ENCODE peak calls at places on chromosomes 1 and 21, in five cellular contexts. One of them, this sample, is unnamed. For H3K4me1, the result is how much of the 10 kb centered on the place peaks cover.

GRCh38 chr1:181126871-181127587 is 38.5 kb downstream of the IER5 start:
- DNase-seq in GM23248: no peak
- DNase-seq in fibroblast of lung: no peak
- DNase-seq in SJSA1: no peak
- DNase-seq in HAP-1: no peak
- DNase-seq in this sample: no peak

GRCh38 chr1:22527555-22528296 is 35.6 kb upstream of the EPHA8 start:
- DNase-seq in GM23248: peak
- DNase-seq in fibroblast of lung: no peak
- DNase-seq in SJSA1: no peak
- DNase-seq in HAP-1: no peak
- DNase-seq in this sample: no peak

GRCh38 chr1:154819628-154820590 is 50.2 kb downstream of the KCNN3 start:
- DNase-seq in GM23248: peak
- DNase-seq in fibroblast of lung: no peak
- DNase-seq in SJSA1: no peak
- DNase-seq in HAP-1: no peak
- DNase-seq in this sample: no peak

GRCh38 chr1:205370780-205371179 is 14.1 kb upstream of the KLHDC8A start:
- DNase-seq in GM23248: no peak
- DNase-seq in fibroblast of lung: no peak
- DNase-seq in SJSA1: no peak
- DNase-seq in HAP-1: no peak
- DNase-seq in this sample: no peak

GRCh38 chr1:111570781-111571181 is 48.8 kb upstream of the RAP1A start:
- DNase-seq in GM23248: peak
- DNase-seq in fibroblast of lung: peak
- DNase-seq in SJSA1: no peak
- DNase-seq in HAP-1: no peak
- DNase-seq in this sample: no peak

GRCh38 chr1:147077936-147078605 is 94.2 kb downstream of the PRKAB2 start:
- DNase-seq in GM23248: no peak
- DNase-seq in fibroblast of lung: no peak
- DNase-seq in SJSA1: no peak
- DNase-seq in HAP-1: no peak
- DNase-seq in this sample: no peak

GRCh38 chr1:64038965-64039926 is 164.2 kb upstream of the UBE2U start:
- DNase-seq in GM23248: peak
- DNase-seq in fibroblast of lung: peak
- DNase-seq in SJSA1: peak
- DNase-seq in HAP-1: peak
- DNase-seq in this sample: no peak

GRCh38 chr1:26799479-26800133 is 11.9 kb downstream of the PIGV start:
- DNase-seq in GM23248: peak
- DNase-seq in fibroblast of lung: peak
- DNase-seq in SJSA1: peak
- DNase-seq in HAP-1: no peak
- DNase-seq in this sample: no peak

GRCh38 chr21:35854281-35854680 is 206.0 kb downstream of the SETD4 start:
- DNase-seq in GM23248: no peak
- DNase-seq in fibroblast of lung: no peak
- DNase-seq in SJSA1: no peak
- DNase-seq in HAP-1: no peak
- DNase-seq in this sample: no peak

GRCh38 chr1:224317383-224318045 is 12.5 kb downstream of the NVL start:
- DNase-seq in GM23248: no peak
- DNase-seq in fibroblast of lung: no peak
- DNase-seq in SJSA1: no peak
- DNase-seq in HAP-1: peak
- DNase-seq in this sample: no peak

GRCh38 chr21:35565204-35565611 is 495.1 kb downstream of the SETD4 start:
- DNase-seq in GM23248: peak
- DNase-seq in fibroblast of lung: peak
- DNase-seq in SJSA1: peak
- DNase-seq in HAP-1: no peak
- DNase-seq in this sample: no peak

GRCh38 chr1:114833421-114833820 is 21.2 kb upstream of the SYCP1 start:
- DNase-seq in GM23248: peak
- DNase-seq in fibroblast of lung: peak
- DNase-seq in SJSA1: no peak
- DNase-seq in HAP-1: no peak
- DNase-seq in this sample: no peak

DNA sequence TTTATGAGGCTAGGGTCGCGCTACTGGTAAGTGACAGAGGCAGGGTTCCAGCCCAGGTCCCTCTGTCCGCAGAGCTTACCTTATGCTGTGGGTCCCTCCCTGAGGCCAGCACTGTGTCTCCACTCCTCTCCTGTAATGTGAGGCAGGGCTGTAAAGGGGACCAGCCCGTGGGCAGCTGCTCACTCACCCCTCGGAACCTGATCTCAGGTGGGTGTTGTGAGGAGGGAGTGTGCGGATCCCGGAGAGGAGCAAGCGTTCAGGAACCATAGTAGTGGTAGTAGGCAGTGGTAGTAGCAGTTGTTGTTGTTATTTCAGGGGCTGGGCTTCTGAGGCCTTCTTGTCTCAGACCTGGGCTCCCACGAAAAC is 1.7 kb downstream of the ZC3H12A start:
- DNase-seq in GM23248: no peak
- DNase-seq in fibroblast of lung: no peak
- DNase-seq in SJSA1: no peak
- DNase-seq in HAP-1: no peak
- DNase-seq in this sample: no peak
- H3K4me1 ChIP-seq in GM23248: half or more
- H3K4me1 ChIP-seq in fibroblast of lung: half or more
- H3K4me1 ChIP-seq in SJSA1: half or more
- H3K4me1 ChIP-seq in HAP-1: under half
- H3K4me1 ChIP-seq in this sample: half or more

DNA sequence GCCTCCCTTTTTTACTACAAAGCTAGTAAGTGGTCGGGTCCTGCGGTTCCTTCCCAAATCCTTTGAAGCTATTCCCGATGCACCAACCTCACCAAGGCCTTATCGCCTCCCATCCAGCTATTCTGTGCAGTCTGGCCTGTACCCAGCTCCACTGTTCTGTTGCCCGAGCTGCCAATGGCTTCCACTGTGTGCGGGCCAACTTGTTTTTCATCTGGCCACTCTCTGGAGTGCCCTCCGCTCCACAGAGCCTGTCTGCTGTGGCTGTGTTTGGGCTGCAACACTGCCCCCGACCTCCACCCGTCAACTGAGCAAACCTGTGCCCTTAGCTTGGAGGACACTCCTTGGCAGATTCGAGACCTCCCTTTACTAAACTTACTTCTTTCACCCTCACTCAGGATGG is 125.0 kb downstream of the KIAA0319L start:
- DNase-seq in GM23248: no peak
- DNase-seq in fibroblast of lung: no peak
- DNase-seq in SJSA1: no peak
- DNase-seq in HAP-1: no peak
- DNase-seq in this sample: no peak
- H3K4me1 ChIP-seq in GM23248: under half
- H3K4me1 ChIP-seq in fibroblast of lung: under half
- H3K4me1 ChIP-seq in SJSA1: under half
- H3K4me1 ChIP-seq in HAP-1: under half
- H3K4me1 ChIP-seq in this sample: under half

DNA sequence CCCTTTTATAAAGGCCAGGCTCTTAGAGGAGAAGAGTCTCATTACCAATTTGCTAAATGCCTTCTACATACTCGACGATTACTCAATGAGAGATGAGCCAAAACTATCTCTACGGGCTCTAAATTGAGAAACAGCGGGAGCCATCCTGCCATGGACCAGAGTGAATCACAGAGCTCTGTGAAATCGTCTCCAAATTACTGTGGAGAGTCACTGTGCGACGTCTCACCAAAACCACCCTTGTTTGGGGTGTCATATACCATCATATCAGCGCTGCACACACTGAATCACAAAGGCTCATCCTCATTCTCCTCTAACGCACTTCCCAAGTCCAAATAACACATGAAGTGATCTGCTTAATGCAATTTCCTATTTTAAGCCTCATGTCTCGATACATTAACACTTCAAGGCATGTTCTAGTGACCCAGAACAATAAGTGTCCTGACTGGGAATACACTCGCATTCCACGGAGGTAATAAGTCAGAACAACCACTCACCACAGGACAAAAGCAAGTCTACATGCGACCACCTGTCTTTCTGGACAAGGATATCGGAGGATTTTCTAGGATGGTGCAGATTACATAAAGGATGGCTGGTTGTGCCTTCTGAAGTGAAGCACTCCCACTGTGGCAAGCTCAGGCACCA is 44.4 kb downstream of the NID1 start:
- DNase-seq in GM23248: peak
- DNase-seq in fibroblast of lung: no peak
- DNase-seq in SJSA1: no peak
- DNase-seq in HAP-1: no peak
- DNase-seq in this sample: no peak
- H3K4me1 ChIP-seq in GM23248: half or more
- H3K4me1 ChIP-seq in fibroblast of lung: under half
- H3K4me1 ChIP-seq in SJSA1: under half
- H3K4me1 ChIP-seq in HAP-1: under half
- H3K4me1 ChIP-seq in this sample: under half

GRCh38 chr1:92934395-92935378 is 26.6 kb downstream of the DIPK1A start:
- DNase-seq in GM23248: peak
- DNase-seq in fibroblast of lung: peak
- DNase-seq in SJSA1: peak
- DNase-seq in HAP-1: peak
- DNase-seq in this sample: no peak

GRCh38 chr1:92929461-92929860 is 31.8 kb downstream of the DIPK1A start:
- DNase-seq in GM23248: peak
- DNase-seq in fibroblast of lung: no peak
- DNase-seq in SJSA1: no peak
- DNase-seq in HAP-1: no peak
- DNase-seq in this sample: no peak

GRCh38 chr1:92936865-92937264 is 24.4 kb downstream of the DIPK1A start:
- DNase-seq in GM23248: no peak
- DNase-seq in fibroblast of lung: no peak
- DNase-seq in SJSA1: no peak
- DNase-seq in HAP-1: peak
- DNase-seq in this sample: no peak

GRCh38 chr1:92931691-92932090 is 29.6 kb downstream of the DIPK1A start:
- DNase-seq in GM23248: no peak
- DNase-seq in fibroblast of lung: no peak
- DNase-seq in SJSA1: no peak
- DNase-seq in HAP-1: no peak
- DNase-seq in this sample: no peak

DNA sequence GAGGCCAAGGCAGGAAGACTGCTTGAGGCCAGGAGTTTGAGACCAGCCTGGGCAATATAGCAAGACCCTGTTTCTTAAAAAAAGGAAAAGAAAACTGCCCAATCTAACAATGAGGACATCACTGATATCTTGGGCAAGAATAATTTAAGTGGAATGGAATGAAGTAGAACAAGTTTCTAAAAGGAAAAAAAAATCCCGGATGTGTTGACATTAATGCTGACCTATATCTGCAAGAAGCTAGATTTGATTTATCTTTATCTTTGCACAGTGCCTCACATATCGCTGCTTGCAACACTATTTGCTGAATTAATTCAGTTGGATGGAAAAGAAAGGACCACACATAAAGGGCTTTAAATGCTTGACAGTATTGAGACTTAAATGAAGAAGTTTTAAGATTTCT is 27.8 kb downstream of the DIPK1A start:
- DNase-seq in GM23248: peak
- DNase-seq in fibroblast of lung: peak
- DNase-seq in SJSA1: no peak
- DNase-seq in HAP-1: no peak
- DNase-seq in this sample: no peak
- H3K4me1 ChIP-seq in GM23248: half or more
- H3K4me1 ChIP-seq in fibroblast of lung: under half
- H3K4me1 ChIP-seq in SJSA1: under half
- H3K4me1 ChIP-seq in HAP-1: under half
- H3K4me1 ChIP-seq in this sample: under half

GRCh38 chr21:41928621-41929220 is 25.1 kb downstream of the C2CD2 start:
- DNase-seq in GM23248: no peak
- DNase-seq in fibroblast of lung: no peak
- DNase-seq in SJSA1: no peak
- DNase-seq in HAP-1: no peak
- DNase-seq in this sample: no peak

GRCh38 chr21:41929248-41929647 is 24.6 kb downstream of the C2CD2 start:
- DNase-seq in GM23248: no peak
- DNase-seq in fibroblast of lung: no peak
- DNase-seq in SJSA1: no peak
- DNase-seq in HAP-1: no peak
- DNase-seq in this sample: no peak

GRCh38 chr21:41926068-41926806 is 27.6 kb downstream of the C2CD2 start:
- DNase-seq in GM23248: peak
- DNase-seq in fibroblast of lung: peak
- DNase-seq in SJSA1: no peak
- DNase-seq in HAP-1: no peak
- DNase-seq in this sample: no peak

GRCh38 chr21:41926807-41927171 is 27.0 kb downstream of the C2CD2 start:
- DNase-seq in GM23248: no peak
- DNase-seq in fibroblast of lung: no peak
- DNase-seq in SJSA1: no peak
- DNase-seq in HAP-1: no peak
- DNase-seq in this sample: no peak

DNA sequence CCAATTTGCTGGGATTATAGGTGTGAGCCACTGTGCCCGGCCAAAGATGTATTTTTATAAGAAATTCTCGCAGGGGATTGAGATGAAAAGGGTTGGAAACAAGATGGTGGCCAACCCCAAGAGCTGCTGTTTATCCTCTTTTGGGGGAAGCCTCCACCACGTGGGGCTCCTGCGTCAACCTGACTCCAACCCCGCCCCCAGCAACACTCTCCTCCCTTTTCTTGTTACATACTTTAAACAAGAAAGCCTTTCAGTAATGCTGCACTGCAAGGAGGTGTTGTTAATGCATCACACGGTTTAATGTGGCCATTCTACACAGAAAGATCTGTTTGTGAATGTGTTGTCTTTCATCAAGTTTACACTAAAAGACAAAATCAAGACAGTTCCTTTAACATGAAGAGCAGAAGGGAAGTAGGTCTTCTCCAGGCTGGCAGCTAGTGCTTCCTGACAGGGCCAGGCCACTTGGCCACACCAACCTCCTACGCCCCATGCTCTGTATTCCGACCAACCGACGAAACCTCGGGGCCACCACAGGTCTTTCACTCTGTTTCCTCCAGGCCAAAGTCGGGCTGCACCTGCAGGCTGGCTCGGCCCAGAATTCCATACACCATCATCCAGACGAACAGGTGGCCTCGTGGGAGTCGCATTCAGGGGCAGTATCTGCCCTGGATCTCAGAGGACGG is 25.9 kb downstream of the C2CD2 start:
- DNase-seq in GM23248: no peak
- DNase-seq in fibroblast of lung: no peak
- DNase-seq in SJSA1: no peak
- DNase-seq in HAP-1: no peak
- DNase-seq in this sample: no peak
- H3K4me1 ChIP-seq in GM23248: under half
- H3K4me1 ChIP-seq in fibroblast of lung: under half
- H3K4me1 ChIP-seq in SJSA1: under half
- H3K4me1 ChIP-seq in HAP-1: under half
- H3K4me1 ChIP-seq in this sample: under half

DNA sequence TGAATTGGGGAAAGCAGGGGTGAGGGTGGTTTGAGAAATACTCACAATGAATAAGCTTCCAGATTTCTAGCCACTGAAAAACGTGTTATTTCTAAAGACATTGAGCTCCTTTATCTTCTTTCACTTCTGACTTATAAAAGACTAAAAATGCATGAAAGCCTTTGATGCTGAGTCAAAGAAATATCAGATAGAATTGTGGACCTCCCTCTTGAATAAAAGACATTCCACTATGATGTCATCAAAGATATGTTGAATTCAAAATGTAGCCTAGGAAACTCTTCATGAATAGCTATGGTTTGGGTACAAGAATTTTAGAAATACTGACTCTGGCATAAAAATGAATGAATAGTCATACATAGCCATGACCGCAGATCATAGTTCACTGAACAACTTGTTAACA is 44.7 kb upstream of the COL24A1 start:
- DNase-seq in GM23248: peak
- DNase-seq in fibroblast of lung: peak
- DNase-seq in SJSA1: no peak
- DNase-seq in HAP-1: peak
- DNase-seq in this sample: no peak
- H3K4me1 ChIP-seq in GM23248: under half
- H3K4me1 ChIP-seq in fibroblast of lung: under half
- H3K4me1 ChIP-seq in SJSA1: under half
- H3K4me1 ChIP-seq in HAP-1: under half
- H3K4me1 ChIP-seq in this sample: under half